ENCODE peak calls at places on chromosome 18, in six cellular contexts. W is HFFc6, O is GM12892, I is KBM-7, U is lower lobe of right lung, Y is Karpas-422. K is an unnamed sample.

GRCh38 chr18:23890589-23890988 is 124.0 kb upstream of the TTC39C start:
- DNase-seq in W (peak), O (no peak), I (no peak), U (no peak), Y (no peak), K (no peak)

GRCh38 chr18:46623541-46623940 is 33.5 kb downstream of the LOXHD1 start:
- DNase-seq in O (no peak), W (no peak), I (peak), U (no peak), Y (no peak), K (no peak)

GRCh38 chr18:67735506-67735905 is 219.0 kb upstream of the DSEL start:
- DNase-seq in I (no peak), U (no peak), O (no peak), Y (no peak), W (no peak), K (no peak)

GRCh38 chr18:12254820-12255511 is 805 bp downstream of the CIDEA start:
- DNase-seq in U (no peak), Y (no peak), W (no peak), I (no peak), O (no peak), K (no peak)

GRCh38 chr18:75206637-75207297 is 2.2 kb downstream of the PTGR3 start:
- DNase-seq in Y (no peak), U (no peak), O (no peak), I (no peak), W (no peak), K (no peak)

GRCh38 chr18:50734342-50734741 is 85.5 kb downstream of the MRO start:
- DNase-seq in O (no peak), Y (no peak), U (no peak), W (no peak), I (no peak), K (no peak)

GRCh38 chr18:9631814-9632496 is 17.6 kb upstream of the PPP4R1 start:
- DNase-seq in I (no peak), O (no peak), W (peak), Y (peak), U (no peak), K (no peak)

GRCh38 chr18:47113796-47114540 is 36.3 kb downstream of the HDHD2 start:
- DNase-seq in O (no peak), Y (no peak), I (no peak), W (peak), U (no peak), K (no peak)

GRCh38 chr18:22428672-22429071 is 11.0 kb upstream of the CTAGE1 start:
- DNase-seq in I (no peak), O (no peak), W (no peak), U (no peak), Y (no peak), K (no peak)

GRCh38 chr18:51135361-51135760 is 62.1 kb downstream of the MEX3C start:
- DNase-seq in W (peak), O (no peak), Y (no peak), I (no peak), U (no peak), K (no peak)

GRCh38 chr18:61833978-61834377 is 58.8 kb downstream of the RNF152 start:
- DNase-seq in Y (no peak), I (no peak), O (no peak), W (peak), U (no peak), K (no peak)

GRCh38 chr18:12408247-12408869 is 629 bp downstream of the PRELID3A start:
- DNase-seq in W (no peak), U (no peak), O (peak), I (peak), Y (peak), K (peak)

GRCh38 chr18:2662990-2663389 is 7.5 kb downstream of the SMCHD1 start:
- DNase-seq in Y (no peak), W (no peak), U (no peak), I (no peak), O (no peak), K (no peak)

GRCh38 chr18:74996055-74996454 is 212.9 kb downstream of the PTGR3 start:
- DNase-seq in I (no peak), Y (no peak), O (no peak), W (no peak), U (no peak), K (no peak)

GRCh38 chr18:22276334-22276713 is 106.9 kb downstream of the GATA6 start:
- DNase-seq in I (no peak), W (no peak), Y (no peak), U (no peak), O (no peak), K (no peak)

GRCh38 chr18:49617846-49618245 is 56.0 kb downstream of the LIPG start:
- DNase-seq in I (no peak), O (no peak), Y (peak), U (no peak), W (no peak), K (no peak)

GRCh38 chr18:7817596-7817995 is 250.5 kb downstream of the PTPRM start:
- DNase-seq in I (no peak), Y (no peak), U (no peak), W (no peak), O (no peak), K (no peak)

GRCh38 chr18:69636529-69637301 is 236.0 kb downstream of the DOK6 start:
- DNase-seq in U (no peak), O (no peak), Y (peak), W (no peak), I (peak), K (peak)

GRCh38 chr18:57930476-57930875 is 113.5 kb upstream of the NEDD4L start:
- DNase-seq in I (no peak), W (no peak), Y (no peak), O (no peak), U (no peak), K (no peak)

GRCh38 chr18:65516209-65516608 is 234.6 kb upstream of the CDH7 start:
- DNase-seq in I (no peak), O (no peak), Y (no peak), U (no peak), W (no peak), K (no peak)

GRCh38 chr18:1048048-1048447 is 143.4 kb downstream of the ADCYAP1 start:
- DNase-seq in I (no peak), W (no peak), U (no peak), Y (no peak), O (no peak), K (no peak)

GRCh38 chr18:45175505-45175904 is 439.8 kb upstream of the SLC14A2 start:
- DNase-seq in Y (no peak), I (no peak), U (no peak), O (no peak), W (no peak), K (no peak)

GRCh38 chr18:41121116-41121826 is 833.8 kb upstream of the PIK3C3 start:
- DNase-seq in W (peak), U (no peak), Y (no peak), O (no peak), I (no peak), K (no peak)

GRCh38 chr18:808086-808485 is 4.0 kb downstream of the YES1 start:
- DNase-seq in Y (no peak), O (no peak), W (no peak), U (no peak), I (no peak), K (no peak)

GRCh38 chr18:79876497-79876896 is 75.0 kb downstream of the SLC66A2 start:
- DNase-seq in O (no peak), Y (no peak), W (no peak), I (no peak), U (no peak), K (no peak)

GRCh38 chr18:13233746-13234527 is 15.4 kb downstream of the LDLRAD4 start:
- DNase-seq in O (no peak), Y (no peak), U (peak), I (no peak), W (no peak), K (no peak)

GRCh38 chr18:10015941-10016819 is 102.4 kb downstream of the VAPA start:
- DNase-seq in W (peak), Y (no peak), U (no peak), O (no peak), I (no peak), K (peak)

GRCh38 chr18:75208836-75209128 is 157 bp downstream of the PTGR3 start:
- DNase-seq in U (no peak), O (no peak), Y (no peak), W (no peak), I (no peak), K (no peak)

GRCh38 chr18:22634464-22634863 is 216.7 kb upstream of the CTAGE1 start:
- DNase-seq in I (no peak), U (no peak), O (no peak), Y (no peak), W (no peak), K (no peak)

GRCh38 chr18:23115683-23116096 is 19.6 kb upstream of the CABLES1 start:
- DNase-seq in I (no peak), O (no peak), U (no peak), W (peak), Y (no peak), K (no peak)

K was measured in NB4.